ENCODE peak calls at places on chromosomes 13 and 19, in six cellular contexts. A is EH; M is CD4-positive, alpha-beta T cell; H is tibial nerve; C is cardiac fibroblast; G is lower leg skin. X is an unnamed sample.

GRCh38 chr13:84630486-84630885 is 748.2 kb upstream of the SLITRK1 start:
- DNase-seq in G (no peak), C (no peak), M (no peak), H (no peak), A (no peak), X (no peak)

GRCh38 chr13:32135655-32136054 is 104.1 kb downstream of the FRY start:
- DNase-seq in H (no peak), G (no peak), C (peak), A (peak), M (no peak), X (peak)

GRCh38 chr19:39823693-39824092 is 10.3 kb downstream of the DYRK1B start:
- DNase-seq in A (no peak), H (no peak), M (no peak), G (no peak), C (no peak), X (no peak)

GRCh38 chr13:61294467-61295186 is 121.0 kb downstream of the PCDH20 start:
- DNase-seq in H (no peak), G (no peak), M (no peak), C (no peak), A (no peak), X (no peak)

GRCh38 chr13:22517544-22517943 is 663.2 kb upstream of the SGCG start:
- DNase-seq in C (no peak), M (no peak), A (no peak), H (no peak), G (no peak), X (no peak)

GRCh38 chr19:39778763-39779162 is at the start of gene LEUTX:
- DNase-seq in M (no peak), A (no peak), G (no peak), C (no peak), H (no peak), X (no peak)

GRCh38 chr13:105410602-105411001 is 1124.9 kb downstream of the EFNB2 start:
- DNase-seq in G (peak), A (peak), M (peak), C (peak), H (peak), X (no peak)

GRCh38 chr13:51785592-51786424 is 18.2 kb downstream of the DHRS12 start:
- DNase-seq in H (peak), C (peak), G (no peak), A (peak), M (no peak), X (no peak)

GRCh38 chr19:1495799-1496713 is 5.1 kb downstream of the REEP6 start:
- DNase-seq in G (no peak), H (no peak), A (no peak), C (no peak), M (no peak), X (no peak)

GRCh38 chr19:38173324-38174041 is 50.5 kb downstream of the DPF1 start:
- DNase-seq in H (no peak), M (no peak), C (no peak), A (no peak), G (peak), X (no peak)

GRCh38 chr13:110281736-110282135 is 25.2 kb downstream of the COL4A1 start:
- DNase-seq in G (peak), H (no peak), C (no peak), A (no peak), M (no peak), X (no peak)

GRCh38 chr19:13887039-13887438 is 10.1 kb downstream of the NANOS3 start:
- DNase-seq in H (no peak), C (no peak), G (no peak), A (no peak), M (no peak), X (no peak)

GRCh38 chr13:46380242-46380641 is 6.8 kb downstream of the RUBCNL start:
- DNase-seq in A (no peak), H (no peak), C (no peak), M (no peak), G (no peak), X (no peak)

GRCh38 chr19:54792814-54793213 is 10.6 kb upstream of the KIR2DL4 start:
- DNase-seq in H (no peak), G (no peak), M (no peak), C (no peak), A (no peak), X (no peak)

GRCh38 chr19:1004204-1004802 is 4.1 kb downstream of the GRIN3B start:
- DNase-seq in M (no peak), G (no peak), C (no peak), A (no peak), H (no peak), X (no peak)

GRCh38 chr19:7340959-7341837 is 7.5 kb upstream of the ARHGEF18 start:
- DNase-seq in M (peak), C (peak), H (peak), G (peak), A (peak), X (peak)

GRCh38 chr13:58908019-58908679 is 1255.6 kb downstream of the DIAPH3 start:
- DNase-seq in C (no peak), A (no peak), G (no peak), M (no peak), H (no peak), X (no peak)

GRCh38 chr19:49954092-49954825 is 6.7 kb downstream of the SIGLEC11 start:
- DNase-seq in G (no peak), H (no peak), C (peak), A (peak), M (no peak), X (no peak)

GRCh38 chr13:73417012-73417615 is 358.3 kb downstream of the KLF5 start:
- DNase-seq in C (peak), H (no peak), A (peak), G (no peak), M (no peak), X (peak)

GRCh38 chr13:91668844-91669495 is 270.5 kb downstream of the GPC5 start:
- DNase-seq in A (no peak), H (no peak), M (no peak), C (no peak), G (no peak), X (no peak)

GRCh38 chr13:42990991-42991891 is 800 bp downstream of the EPSTI1 start:
- DNase-seq in G (no peak), M (no peak), A (no peak), C (no peak), H (no peak), X (no peak)

GRCh38 chr13:83121904-83122303 is 760.4 kb downstream of the SLITRK1 start:
- DNase-seq in A (peak), C (peak), M (no peak), G (no peak), H (no peak), X (no peak)

GRCh38 chr19:5192568-5192967 is 148.0 kb downstream of the PTPRS start:
- DNase-seq in C (no peak), A (peak), H (no peak), M (no peak), G (no peak), X (no peak)

GRCh38 chr13:48829536-48829935 is 146.2 kb upstream of the FNDC3A start:
- DNase-seq in C (no peak), A (no peak), H (no peak), M (no peak), G (no peak), X (no peak)

GRCh38 chr13:70941454-70941853 is 833.2 kb upstream of the KLHL1 start:
- DNase-seq in C (no peak), H (no peak), G (no peak), M (no peak), A (no peak), X (no peak)